ENCODE peak calls at places on chromosomes 11 and 22, in five cellular contexts. One of them, this sample, is unnamed.

GRCh38 chr11:18731949-18732821 is 6.2 kb upstream of the IGSF22 start:
- DNase-seq in spleen: no peak
- DNase-seq in stomach: peak; percentile 63
- DNase-seq in IMR-90: peak; percentile 38
- DNase-seq in transverse colon: peak; percentile 59
- DNase-seq in this sample: no peak

GRCh38 chr22:29689201-29689871 is 30.5 kb upstream of the CABP7 start:
- DNase-seq in IMR-90: no peak
- DNase-seq in spleen: no peak
- DNase-seq in stomach: no peak
- DNase-seq in transverse colon: no peak
- DNase-seq in this sample: no peak

GRCh38 chr22:43630451-43630850 is 181.7 kb downstream of the EFCAB6 start:
- DNase-seq in spleen: no peak
- DNase-seq in transverse colon: no peak
- DNase-seq in IMR-90: no peak
- DNase-seq in stomach: no peak
- DNase-seq in this sample: no peak

GRCh38 chr22:20405931-20406685 is 12.2 kb downstream of the ZNF74 start:
- DNase-seq in IMR-90: no peak
- DNase-seq in spleen: peak; percentile 71
- DNase-seq in transverse colon: no peak
- DNase-seq in stomach: no peak
- DNase-seq in this sample: no peak

GRCh38 chr11:111327908-111328624 is 29.7 kb downstream of the POU2AF3 start:
- DNase-seq in spleen: no peak
- DNase-seq in stomach: peak; percentile 91
- DNase-seq in IMR-90: no peak
- DNase-seq in transverse colon: no peak
- DNase-seq in this sample: no peak

GRCh38 chr11:77854838-77855237 is 33.9 kb downstream of the AAMDC start:
- DNase-seq in IMR-90: no peak
- DNase-seq in transverse colon: no peak
- DNase-seq in spleen: no peak
- DNase-seq in stomach: no peak
- DNase-seq in this sample: no peak

GRCh38 chr11:70456921-70457532 is 58.7 kb downstream of the CTTN start:
- DNase-seq in transverse colon: no peak
- DNase-seq in IMR-90: peak; percentile 31
- DNase-seq in stomach: no peak
- DNase-seq in spleen: no peak
- DNase-seq in this sample: no peak

GRCh38 chr11:121520243-121521144 is 67.7 kb upstream of the SORL1-AS1 start:
- DNase-seq in spleen: no peak
- DNase-seq in stomach: no peak
- DNase-seq in transverse colon: no peak
- DNase-seq in IMR-90: peak; percentile 89
- DNase-seq in this sample: no peak

GRCh38 chr22:31530816-31531180 is 34.5 kb downstream of the SFI1 start:
- DNase-seq in transverse colon: no peak
- DNase-seq in spleen: no peak
- DNase-seq in stomach: no peak
- DNase-seq in IMR-90: no peak
- DNase-seq in this sample: no peak

GRCh38 chr22:34113381-34113780 is 193.1 kb upstream of the LARGE1 start:
- DNase-seq in spleen: no peak
- DNase-seq in transverse colon: no peak
- DNase-seq in stomach: no peak
- DNase-seq in IMR-90: no peak
- DNase-seq in this sample: no peak

GRCh38 chr11:80146231-80146630 is 705.4 kb upstream of the TENM4 start:
- DNase-seq in IMR-90: no peak
- DNase-seq in stomach: no peak
- DNase-seq in transverse colon: no peak
- DNase-seq in spleen: no peak
- DNase-seq in this sample: no peak

GRCh38 chr11:110184974-110185597 is 91.9 kb downstream of the ZC3H12C start:
- DNase-seq in IMR-90: peak; percentile 83
- DNase-seq in transverse colon: no peak
- DNase-seq in spleen: no peak
- DNase-seq in stomach: no peak
- DNase-seq in this sample: no peak

GRCh38 chr11:106217456-106217855 is 140.0 kb downstream of the AASDHPPT start:
- DNase-seq in stomach: no peak
- DNase-seq in transverse colon: no peak
- DNase-seq in IMR-90: no peak
- DNase-seq in spleen: no peak
- DNase-seq in this sample: no peak

GRCh38 chr22:44182591-44183588 is 2.2 kb downstream of the PARVG start:
- DNase-seq in IMR-90: no peak
- DNase-seq in spleen: peak; percentile 95
- DNase-seq in stomach: peak; percentile 57
- DNase-seq in transverse colon: peak; percentile 62
- DNase-seq in this sample: no peak

GRCh38 chr22:32411388-32411787 is 659 bp downstream of the RTCB start:
- DNase-seq in stomach: no peak
- DNase-seq in IMR-90: peak; percentile 40
- DNase-seq in transverse colon: peak; percentile 9
- DNase-seq in spleen: no peak
- DNase-seq in this sample: no peak

GRCh38 chr11:33553486-33553885 is 147.1 kb downstream of the C11orf91 start:
- DNase-seq in IMR-90: peak; percentile 43
- DNase-seq in spleen: no peak
- DNase-seq in stomach: no peak
- DNase-seq in transverse colon: no peak
- DNase-seq in this sample: no peak

GRCh38 chr22:28903080-28903479 is 19.7 kb downstream of the ZNRF3 start:
- DNase-seq in spleen: no peak
- DNase-seq in stomach: no peak
- DNase-seq in transverse colon: no peak
- DNase-seq in IMR-90: no peak
- DNase-seq in this sample: no peak

GRCh38 chr11:96311120-96311568 is 31.9 kb downstream of the MAML2 start:
- DNase-seq in spleen: no peak
- DNase-seq in transverse colon: no peak
- DNase-seq in stomach: no peak
- DNase-seq in IMR-90: peak; percentile 74
- DNase-seq in this sample: no peak

GRCh38 chr11:125320347-125321122 is 156.0 kb downstream of the PKNOX2 start:
- DNase-seq in IMR-90: no peak
- DNase-seq in transverse colon: no peak
- DNase-seq in stomach: no peak
- DNase-seq in spleen: no peak
- DNase-seq in this sample: no peak

GRCh38 chr22:32796865-32797573 is 4.5 kb upstream of the TIMP3 start:
- DNase-seq in IMR-90: peak; percentile 83
- DNase-seq in transverse colon: peak; percentile 70
- DNase-seq in stomach: peak; percentile 72
- DNase-seq in spleen: peak; percentile 83
- DNase-seq in this sample: peak; percentile 81

GRCh38 chr11:60941371-60942119 is 10.4 kb downstream of the SLC15A3 start:
- DNase-seq in IMR-90: no peak
- DNase-seq in stomach: no peak
- DNase-seq in spleen: no peak
- DNase-seq in transverse colon: no peak
- DNase-seq in this sample: no peak

GRCh38 chr11:107706531-107706930 is 5.3 kb downstream of the SLN start:
- DNase-seq in spleen: no peak
- DNase-seq in transverse colon: no peak
- DNase-seq in IMR-90: no peak
- DNase-seq in stomach: no peak
- DNase-seq in this sample: no peak

GRCh38 chr11:111851636-111852035 is 19.7 kb downstream of the ALG9 start:
- DNase-seq in transverse colon: no peak
- DNase-seq in IMR-90: peak; percentile 35
- DNase-seq in stomach: no peak
- DNase-seq in spleen: no peak
- DNase-seq in this sample: no peak

GRCh38 chr22:49737101-49737551 is 90.5 kb downstream of the BRD1 start:
- DNase-seq in stomach: peak; percentile 14
- DNase-seq in transverse colon: no peak
- DNase-seq in spleen: no peak
- DNase-seq in IMR-90: no peak
- DNase-seq in this sample: no peak

GRCh38 chr11:108967571-108967970 is 302.7 kb downstream of the DDX10 start:
- DNase-seq in spleen: no peak
- DNase-seq in transverse colon: no peak
- DNase-seq in IMR-90: no peak
- DNase-seq in stomach: no peak
- DNase-seq in this sample: no peak

GRCh38 chr11:100927579-100927978 is 202.0 kb downstream of the PGR start:
- DNase-seq in spleen: no peak
- DNase-seq in stomach: no peak
- DNase-seq in IMR-90: no peak
- DNase-seq in transverse colon: no peak
- DNase-seq in this sample: no peak

GRCh38 chr11:110859240-110859835 is 147.1 kb upstream of the ARHGAP20 start:
- DNase-seq in transverse colon: no peak
- DNase-seq in spleen: no peak
- DNase-seq in stomach: no peak
- DNase-seq in IMR-90: no peak
- DNase-seq in this sample: no peak

GRCh38 chr11:86910592-86910991 is 44.6 kb downstream of the FZD4 start:
- DNase-seq in IMR-90: peak; percentile 38
- DNase-seq in transverse colon: no peak
- DNase-seq in stomach: no peak
- DNase-seq in spleen: no peak
- DNase-seq in this sample: no peak

GRCh38 chr11:132782102-132782501 is 750.2 kb downstream of the OPCML start:
- DNase-seq in transverse colon: no peak
- DNase-seq in spleen: no peak
- DNase-seq in stomach: no peak
- DNase-seq in IMR-90: no peak
- DNase-seq in this sample: no peak

GRCh38 chr22:35661377-35661937 is 13.2 kb downstream of the APOL6 start:
- DNase-seq in transverse colon: no peak
- DNase-seq in IMR-90: peak; percentile 85
- DNase-seq in stomach: no peak
- DNase-seq in spleen: no peak
- DNase-seq in this sample: no peak

DNA sequence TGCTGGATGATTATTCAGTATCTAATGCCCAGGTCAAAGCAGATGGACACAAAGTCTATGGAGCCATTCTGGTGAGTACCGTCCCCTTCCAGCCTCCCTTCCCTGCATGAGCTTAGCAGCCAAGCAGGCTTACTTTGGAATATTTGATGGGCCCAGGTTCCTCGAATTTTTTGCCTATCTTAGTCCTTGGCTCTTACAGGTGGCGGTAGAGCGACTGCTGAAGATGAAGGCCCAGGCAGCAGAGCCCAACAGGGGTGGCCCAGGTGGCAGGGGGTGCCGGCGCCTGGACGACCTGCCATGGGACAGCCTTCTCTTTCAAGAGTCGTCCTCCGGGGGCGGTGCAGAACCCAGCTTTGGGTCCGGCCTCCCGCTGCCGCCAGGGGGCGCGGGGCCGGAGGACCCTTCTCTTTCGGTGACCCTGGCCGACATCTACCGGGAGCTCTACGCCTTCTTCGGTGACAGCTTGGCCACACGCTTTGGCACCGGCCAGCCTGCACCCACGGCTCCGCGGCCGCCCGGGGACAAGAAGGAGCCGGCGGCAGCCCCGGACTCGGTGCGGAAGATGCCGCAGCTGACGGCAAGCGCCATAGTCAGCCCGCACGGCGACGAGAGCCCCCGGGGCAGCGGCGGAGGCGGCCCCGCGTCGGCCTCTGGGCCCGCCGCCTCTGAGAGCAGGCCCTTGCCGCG is 741 bp upstream of the TMEM179B start:
- DNase-seq in stomach: peak; percentile 93
- DNase-seq in spleen: peak; percentile 97
- DNase-seq in transverse colon: peak; percentile 93
- DNase-seq in IMR-90: peak; percentile 68
- DNase-seq in this sample: peak; percentile 86
- TF ChIP-seq POLR2A in stomach: no peak
- TF ChIP-seq POLR2A in spleen: no peak
- TF ChIP-seq POLR2A in transverse colon: no peak
- TF ChIP-seq POLR2A in IMR-90: no peak
- TF ChIP-seq POLR2A in this sample: no peak

DNA sequence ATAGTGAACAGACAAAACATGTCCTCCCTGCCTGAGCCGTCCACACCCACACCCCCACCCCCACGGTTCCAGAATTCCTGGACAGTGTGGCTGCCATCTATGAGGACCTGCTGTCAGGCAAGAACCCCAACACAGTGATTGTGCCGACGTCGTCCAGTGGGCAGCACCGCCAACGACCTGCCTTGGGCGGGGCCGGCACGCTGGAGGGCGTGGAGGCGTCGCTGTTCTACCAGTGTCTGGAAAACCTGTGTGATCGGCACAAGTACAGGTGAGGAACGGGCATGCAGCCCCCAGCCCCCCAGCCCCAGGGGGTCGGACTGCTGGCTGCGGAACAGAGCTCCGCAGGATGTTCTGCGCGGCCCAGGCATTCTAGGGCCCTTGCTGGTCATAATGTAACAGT is 19.7 kb downstream of the ARFGAP2 start:
- DNase-seq in stomach: no peak
- DNase-seq in transverse colon: no peak
- DNase-seq in spleen: no peak
- DNase-seq in IMR-90: no peak
- DNase-seq in this sample: no peak
- TF ChIP-seq CTCF in stomach: no peak
- TF ChIP-seq CTCF in transverse colon: no peak
- TF ChIP-seq CTCF in spleen: no peak
- TF ChIP-seq CTCF in IMR-90: no peak
- TF ChIP-seq CTCF in this sample: no peak

GRCh38 chr11:3158821-3159220 is 6.3 kb downstream of the OSBPL5 start:
- DNase-seq in spleen: peak; percentile 55
- DNase-seq in transverse colon: no peak
- DNase-seq in IMR-90: no peak
- DNase-seq in stomach: no peak
- DNase-seq in this sample: no peak
- H3K4me1 ChIP-seq in spleen: peaks cover 7% of the 10 kb centered on the region
- H3K4me1 ChIP-seq in transverse colon: peaks cover 45% of the 10 kb centered on the region
- H3K4me1 ChIP-seq in IMR-90: peaks cover 63% of the 10 kb centered on the region
- H3K4me1 ChIP-seq in stomach: peaks cover 59% of the 10 kb centered on the region
- H3K4me1 ChIP-seq in this sample: peaks cover 25% of the 10 kb centered on the region

DNA sequence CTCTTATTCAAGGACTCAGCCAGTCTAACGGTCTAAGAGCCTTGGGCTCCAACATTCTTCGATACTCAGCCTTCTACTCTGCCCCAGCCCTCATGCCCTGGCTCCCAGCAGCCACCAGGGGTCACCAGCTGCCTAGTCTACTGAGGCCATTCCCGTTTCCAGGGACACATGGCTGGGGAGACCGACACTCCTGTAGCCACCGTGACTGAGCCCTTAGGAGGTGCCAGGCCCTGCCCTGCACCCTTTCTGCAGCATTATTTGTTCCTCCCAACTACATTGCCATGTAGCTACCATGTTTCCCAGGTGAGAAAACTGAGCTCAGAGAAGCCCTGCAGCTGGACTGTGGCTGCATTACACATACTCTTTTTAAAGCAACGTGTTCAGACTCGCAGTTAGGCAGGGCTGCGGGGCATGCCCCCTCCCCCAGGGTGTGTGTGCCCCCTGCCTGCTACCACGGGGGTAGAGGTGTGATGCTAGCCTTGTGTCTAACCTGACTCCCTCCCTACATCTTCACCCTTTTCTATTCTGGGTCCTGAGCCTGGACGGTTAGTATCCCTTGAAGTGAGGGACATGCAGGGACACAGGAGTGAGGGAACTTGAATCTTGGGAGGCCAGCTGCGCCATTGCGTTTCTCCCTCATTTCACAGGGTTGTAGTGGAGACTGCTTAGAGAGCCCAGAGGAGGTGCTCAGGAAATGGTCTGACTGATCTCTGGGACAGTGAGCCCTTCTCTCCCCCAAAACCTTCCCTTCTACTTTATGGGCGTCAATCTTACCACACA is 17.5 kb downstream of the ATG16L2 start:
- DNase-seq in IMR-90: peak; percentile 71
- DNase-seq in stomach: peak; percentile 85
- DNase-seq in spleen: peak; percentile 91
- DNase-seq in transverse colon: peak; percentile 83
- DNase-seq in this sample: peak; percentile 85
- TF ChIP-seq POLR2A in IMR-90: no peak
- TF ChIP-seq POLR2A in stomach: no peak
- TF ChIP-seq POLR2A in spleen: no peak
- TF ChIP-seq POLR2A in transverse colon: no peak
- TF ChIP-seq POLR2A in this sample: no peak

This sample was measured in breast epithelium.